ENCODE peak calls at places on chromosomes 4 and X, in seven cellular contexts. U is K562; A is CD8-positive, alpha-beta memory T cell; D is fibroblast of lung; F is mesendoderm; B is adipocyte; Y is psoas muscle. L is an unnamed sample.

GRCh38 chr4:66000500-66001117 is 330.3 kb upstream of the EPHA5 start:
- DNase-seq in A (no peak), Y (no peak), U (no peak), D (no peak), F (no peak), B (peak; percentile 73), L (no peak)

GRCh38 chrX:8653956-8654355 is 78.0 kb downstream of the ANOS1 start:
- DNase-seq in A (no peak), D (no peak), U (no peak), B (no peak), F (no peak), Y (no peak), L (no peak)

GRCh38 chr4:139736257-139736626 is 70.6 kb downstream of the MGST2 start:
- DNase-seq in A (no peak), B (no peak), Y (no peak), D (no peak), F (peak; percentile 37), U (no peak), L (no peak)

GRCh38 chr4:47686294-47686872 is 151.5 kb downstream of the CORIN start:
- DNase-seq in A (peak; percentile 37), Y (peak; percentile 18), D (peak; percentile 55), U (peak; percentile 69), B (peak; percentile 66), F (peak; percentile 65), L (peak; percentile 57)

GRCh38 chr4:8914461-8915171 is 43.0 kb upstream of the HMX1 start:
- DNase-seq in U (no peak), Y (no peak), B (no peak), F (no peak), D (no peak), A (no peak), L (no peak)

GRCh38 chr4:173217727-173218126 is 49.1 kb downstream of the GALNT7 start:
- DNase-seq in U (peak; percentile 56), B (peak; percentile 41), Y (no peak), D (peak; percentile 55), F (no peak), A (no peak), L (no peak)

GRCh38 chr4:16661813-16662212 is 236.6 kb downstream of the LDB2 start:
- DNase-seq in F (peak; percentile 19), Y (no peak), D (no peak), B (no peak), U (no peak), A (no peak), L (no peak)

GRCh38 chr4:16750882-16751642 is 147.4 kb downstream of the LDB2 start:
- DNase-seq in Y (no peak), B (no peak), U (no peak), F (no peak), D (no peak), A (no peak), L (no peak)

GRCh38 chrX:108735087-108735679 is 1.2 kb downstream of the IRS4 start:
- DNase-seq in F (peak; percentile 67), B (no peak), Y (no peak), D (no peak), U (no peak), A (no peak), L (no peak)

GRCh38 chr4:185634066-185634652 is 98.9 kb upstream of the PDLIM3 start:
- DNase-seq in B (no peak), F (peak; percentile 44), D (peak; percentile 24), Y (no peak), A (no peak), U (peak; percentile 21), L (no peak)

GRCh38 chr4:37365888-37366287 is 121.3 kb downstream of the NWD2 start:
- DNase-seq in A (no peak), D (no peak), B (no peak), Y (no peak), U (peak; percentile 35), F (no peak), L (no peak)

GRCh38 chr4:182240161-182241130 is 2.8 kb upstream of the TENM3 start:
- DNase-seq in B (peak; percentile 63), Y (no peak), U (no peak), F (peak; percentile 99), D (peak; percentile 86), A (no peak), L (no peak)

GRCh38 chr4:8906991-8907595 is 35.5 kb upstream of the HMX1 start:
- DNase-seq in F (no peak), D (no peak), U (no peak), B (no peak), Y (no peak), A (no peak), L (peak; percentile 2)

GRCh38 chr4:147163311-147163710 is 217.6 kb upstream of the TTC29 start:
- DNase-seq in D (no peak), F (no peak), B (no peak), Y (no peak), A (no peak), U (no peak), L (no peak)

GRCh38 chrX:114611018-114611619 is 27.2 kb downstream of the HTR2C start:
- DNase-seq in Y (no peak), A (peak; percentile 2), B (peak; percentile 76), D (peak; percentile 51), F (peak; percentile 30), U (peak; percentile 53), L (peak; percentile 14)

GRCh38 chrX:50697691-50698090 is 116.3 kb downstream of the SHROOM4 start:
- DNase-seq in B (peak; percentile 74), F (peak; percentile 85), A (no peak), U (no peak), D (peak; percentile 79), Y (no peak), L (no peak)

GRCh38 chrX:119606508-119607389 is 525 bp upstream of the NKRF start:
- DNase-seq in F (no peak), D (peak; percentile 94), B (no peak), U (no peak), Y (no peak), A (no peak), L (no peak)

GRCh38 chrX:151239748-151240147 is 63.4 kb downstream of the GPR50 start:
- DNase-seq in U (no peak), F (peak; percentile 49), Y (no peak), D (no peak), B (no peak), A (no peak), L (no peak)

GRCh38 chrX:54530358-54530900 is 410 bp downstream of the GNL3L start:
- DNase-seq in D (no peak), A (no peak), B (peak; percentile 9), U (peak; percentile 11), F (peak; percentile 6), Y (no peak), L (no peak)

GRCh38 chr4:24932831-24933230 is 20.0 kb upstream of the CCDC149 start:
- DNase-seq in A (no peak), Y (no peak), U (no peak), D (no peak), F (no peak), B (no peak), L (no peak)

GRCh38 chr4:24930136-24930535 is 17.3 kb upstream of the CCDC149 start:
- DNase-seq in U (no peak), D (peak; percentile 23), F (no peak), B (peak; percentile 13), Y (no peak), A (no peak), L (no peak)

GRCh38 chr4:24924309-24924781 is 11.5 kb upstream of the CCDC149 start:
- DNase-seq in Y (no peak), F (no peak), U (no peak), B (peak; percentile 59), A (no peak), D (peak; percentile 93), L (no peak)

GRCh38 chr4:24927039-24927438 is 14.2 kb upstream of the CCDC149 start:
- DNase-seq in F (no peak), Y (no peak), D (no peak), B (no peak), A (no peak), U (no peak), L (no peak)

GRCh38 chr4:24928708-24929107 is 15.9 kb upstream of the CCDC149 start:
- DNase-seq in B (no peak), U (no peak), A (no peak), F (no peak), Y (no peak), D (no peak), L (no peak)
- H3K36me3 ChIP-seq in B (no peaks in the 10 kb centered on the region), U (no peaks in the 10 kb centered on the region), A (no peaks in the 10 kb centered on the region), F (no peaks in the 10 kb centered on the region), Y (no peaks in the 10 kb centered on the region), D (no peaks in the 10 kb centered on the region), L (no peaks in the 10 kb centered on the region)

DNA sequence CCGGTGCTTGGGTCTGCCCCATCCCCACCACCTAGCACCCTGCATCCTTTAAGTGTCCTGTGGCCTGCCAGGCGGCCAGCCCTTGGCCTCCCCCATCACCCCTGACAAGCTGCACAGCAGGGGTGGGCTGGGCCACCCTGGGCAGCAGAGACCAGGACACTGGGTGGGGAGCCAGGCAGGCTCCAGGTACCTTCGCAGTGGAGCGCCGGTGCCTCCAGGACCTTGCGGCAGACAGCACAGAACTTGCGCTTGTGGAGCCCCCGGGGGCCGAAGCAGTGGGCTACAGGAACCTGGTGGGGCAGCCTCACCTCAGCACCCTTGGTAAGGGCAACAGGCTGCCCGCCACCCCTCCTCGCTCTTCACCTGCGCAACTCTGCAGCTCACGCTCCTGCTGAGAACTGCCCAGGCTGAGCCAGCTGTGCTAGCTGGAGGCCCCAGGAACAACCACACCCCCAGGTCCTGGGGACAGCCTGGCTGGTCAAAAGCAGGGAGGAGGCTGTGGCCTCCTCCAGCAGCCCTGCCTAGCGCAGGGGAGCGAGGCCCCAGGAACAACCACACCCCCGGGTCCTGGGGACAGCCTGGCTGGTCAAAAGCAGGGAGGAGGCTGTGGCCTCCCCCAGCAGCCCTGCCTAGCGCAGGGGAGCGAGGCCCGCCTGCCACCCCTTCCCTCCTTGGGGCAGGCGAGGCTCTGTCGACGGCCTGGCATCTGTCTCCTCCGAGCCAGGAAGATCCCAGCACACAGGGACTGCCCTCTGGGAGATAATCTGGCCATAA is 4.6 kb downstream of the DGKQ start:
- DNase-seq in F (no peak), A (no peak), D (no peak), Y (no peak), B (no peak), U (no peak), L (no peak)
- H3K36me3 ChIP-seq in F (no peaks in the 10 kb centered on the region), A (no peaks in the 10 kb centered on the region), D (peaks cover 6% of the 10 kb centered on the region), Y (no peaks in the 10 kb centered on the region), B (peaks cover 24% of the 10 kb centered on the region), U (peaks cover 15% of the 10 kb centered on the region), L (no peaks in the 10 kb centered on the region)

DNA sequence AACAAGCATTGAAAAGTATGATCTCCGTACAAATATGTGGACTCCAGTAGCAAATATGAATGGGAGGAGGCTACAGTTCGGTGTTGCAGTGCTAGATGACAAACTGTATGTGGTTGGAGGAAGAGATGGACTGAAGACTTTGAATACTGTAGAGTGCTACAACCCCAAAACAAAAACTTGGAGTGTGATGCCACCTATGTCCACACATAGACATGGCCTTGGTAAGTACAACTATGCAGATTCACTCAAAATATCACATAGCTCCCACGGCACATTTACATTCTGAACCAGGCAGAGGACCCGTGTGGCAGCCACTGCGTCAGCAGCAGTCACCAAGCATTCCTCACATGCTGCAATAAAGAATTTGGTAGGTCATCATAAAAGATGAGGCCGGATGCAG is 41.3 kb downstream of the KLHL5 start:
- DNase-seq in B (no peak), Y (no peak), F (no peak), U (peak; percentile 7), D (no peak), A (no peak), L (no peak)
- H3K36me3 ChIP-seq in B (peaks cover 18% of the 10 kb centered on the region), Y (peaks cover 2% of the 10 kb centered on the region), F (no peaks in the 10 kb centered on the region), U (peaks cover 9% of the 10 kb centered on the region), D (peaks cover 2% of the 10 kb centered on the region), A (no peaks in the 10 kb centered on the region), L (no peaks in the 10 kb centered on the region)

DNA sequence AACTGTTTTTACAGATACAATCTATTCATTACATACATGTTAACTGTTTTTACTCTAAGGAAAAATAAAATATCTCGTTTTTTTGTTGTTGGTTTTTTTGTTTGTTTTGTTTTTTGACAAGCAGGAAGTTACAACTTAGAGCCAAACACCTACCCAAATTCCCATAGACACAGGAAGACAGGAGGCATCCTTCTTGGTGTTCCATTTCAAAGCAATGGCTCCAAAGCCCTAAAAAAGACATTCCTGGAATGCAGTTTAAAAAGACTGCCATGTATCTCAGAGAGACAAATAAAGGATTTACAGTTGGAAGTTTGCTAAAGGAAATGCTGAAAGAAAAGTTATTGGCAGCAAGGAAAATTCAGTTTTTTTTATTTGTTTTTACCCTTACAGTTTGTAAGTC is 16.7 kb downstream of the ETFDH start:
- DNase-seq in D (no peak), F (peak; percentile 26), B (no peak), U (no peak), Y (no peak), A (no peak), L (no peak)
- H3K36me3 ChIP-seq in D (no peaks in the 10 kb centered on the region), F (no peaks in the 10 kb centered on the region), B (peaks cover 66% of the 10 kb centered on the region), U (no peaks in the 10 kb centered on the region), Y (peaks cover 3% of the 10 kb centered on the region), A (peaks cover 3% of the 10 kb centered on the region), L (no peaks in the 10 kb centered on the region)